ENCODE peak calls at places on chromosomes 1 and 21, in eight cellular contexts. G, N, H, M, C, V, S and F are unnamed samples.

GRCh38 chr1:151995774-151996173 is 2.1 kb upstream of the S100A10 start:
- DNase-seq in G (no peak), N (no peak), H (no peak), M (no peak), C (peak), V (peak), S (no peak), F (no peak)

GRCh38 chr1:114126696-114127095 is 27.0 kb downstream of the SYT6 start:
- DNase-seq in G (no peak), N (peak), H (no peak), M (no peak), C (no peak), V (no peak), S (no peak), F (no peak)

GRCh38 chr21:32256873-32257620 is 21.8 kb downstream of the MIS18A start:
- DNase-seq in G (peak), N (peak), H (peak), M (peak), C (peak), V (peak), S (peak), F (no peak)

GRCh38 chr21:45845063-45845789 is 136.3 kb upstream of the COL6A1 start:
- DNase-seq in G (peak), N (no peak), H (no peak), M (no peak), C (no peak), V (no peak), S (no peak), F (no peak)

GRCh38 chr1:226708967-226709396 is 30.1 kb downstream of the ITPKB start:
- DNase-seq in G (peak), N (no peak), H (no peak), M (no peak), C (no peak), V (no peak), S (no peak), F (no peak)

GRCh38 chr1:75992312-75992711 is 60.1 kb upstream of the ASB17 start:
- DNase-seq in G (no peak), N (no peak), H (no peak), M (no peak), C (no peak), V (no peak), S (no peak), F (no peak)

GRCh38 chr21:44442266-44443125 is 12.8 kb upstream of the LRRC3 start:
- DNase-seq in G (no peak), N (no peak), H (no peak), M (no peak), C (no peak), V (no peak), S (no peak), F (no peak)

GRCh38 chr1:99788896-99789295 is 22.5 kb upstream of the FRRS1 start:
- DNase-seq in G (no peak), N (no peak), H (no peak), M (no peak), C (no peak), V (no peak), S (no peak), F (no peak)

GRCh38 chr1:247077768-247078314 is 770 bp downstream of the ZNF670 start:
- DNase-seq in G (no peak), N (no peak), H (no peak), M (no peak), C (no peak), V (peak), S (no peak), F (peak)

GRCh38 chr21:43984905-43985689 is 27.0 kb upstream of the TRAPPC10 start:
- DNase-seq in G (no peak), N (no peak), H (no peak), M (peak), C (no peak), V (no peak), S (no peak), F (no peak)

GRCh38 chr1:183634429-183635065 is 1.0 kb downstream of the ARPC5 start:
- DNase-seq in G (no peak), N (no peak), H (no peak), M (no peak), C (no peak), V (no peak), S (no peak), F (no peak)

GRCh38 chr1:2530501-2531361 is 668 bp upstream of the HES5 start:
- DNase-seq in G (no peak), N (no peak), H (no peak), M (peak), C (no peak), V (no peak), S (no peak), F (no peak)

GRCh38 chr1:246317723-246318359 is 189.2 kb downstream of the SMYD3 start:
- DNase-seq in G (no peak), N (no peak), H (no peak), M (peak), C (no peak), V (peak), S (no peak), F (no peak)

GRCh38 chr1:155127105-155127671 is 488 bp upstream of the EFNA1 start:
- DNase-seq in G (peak), N (peak), H (peak), M (no peak), C (peak), V (peak), S (peak), F (peak)

GRCh38 chr1:24409535-24409934 is 4.0 kb downstream of the STPG1 start:
- DNase-seq in G (no peak), N (no peak), H (no peak), M (peak), C (peak), V (peak), S (no peak), F (no peak)

GRCh38 chr1:9823943-9824701 is at the start of gene CLSTN1:
- DNase-seq in G (peak), N (peak), H (peak), M (peak), C (peak), V (no peak), S (peak), F (peak)

GRCh38 chr1:59936358-59936821 is 9.8 kb upstream of the CYP2J2 start:
- DNase-seq in G (no peak), N (no peak), H (no peak), M (no peak), C (no peak), V (no peak), S (no peak), F (no peak)

GRCh38 chr1:6922096-6922931 is 137.1 kb downstream of the CAMTA1 start:
- DNase-seq in G (no peak), N (peak), H (peak), M (peak), C (no peak), V (peak), S (no peak), F (no peak)

GRCh38 chr1:30783244-30783915 is 25.8 kb upstream of the LAPTM5 start:
- DNase-seq in G (no peak), N (peak), H (no peak), M (no peak), C (no peak), V (no peak), S (no peak), F (no peak)

GRCh38 chr1:182185822-182186756 is 124.6 kb upstream of the ZNF648 start:
- DNase-seq in G (no peak), N (no peak), H (peak), M (peak), C (peak), V (peak), S (no peak), F (no peak)

GRCh38 chr1:25695066-25695990 is 78.7 kb downstream of the MAN1C1 start:
- DNase-seq in G (no peak), N (peak), H (peak), M (peak), C (peak), V (peak), S (peak), F (no peak)

GRCh38 chr1:183097438-183098051 is 74.3 kb downstream of the LAMC1 start:
- DNase-seq in G (no peak), N (no peak), H (peak), M (peak), C (no peak), V (peak), S (no peak), F (no peak)

GRCh38 chr1:150235436-150235851 is 468 bp downstream of the ANP32E start:
- DNase-seq in G (no peak), N (no peak), H (peak), M (no peak), C (no peak), V (no peak), S (peak), F (no peak)

GRCh38 chr1:33470495-33471012 is 1.9 kb upstream of the ZSCAN20 start:
- DNase-seq in G (peak), N (peak), H (peak), M (peak), C (peak), V (peak), S (peak), F (peak)

GRCh38 chr1:117240547-117240946 is 29.8 kb upstream of the VTCN1 start:
- DNase-seq in G (no peak), N (no peak), H (no peak), M (no peak), C (no peak), V (no peak), S (no peak), F (no peak)

GRCh38 chr1:176692988-176693696 is 230.2 kb downstream of the PAPPA2 start:
- DNase-seq in G (no peak), N (no peak), H (no peak), M (no peak), C (no peak), V (no peak), S (peak), F (no peak)

GRCh38 chr1:92211166-92211565 is 6.5 kb upstream of the C1orf146 start:
- DNase-seq in G (no peak), N (no peak), H (no peak), M (peak), C (no peak), V (peak), S (no peak), F (no peak)

GRCh38 chr21:31688603-31689368 is 29.3 kb downstream of the SOD1 start:
- DNase-seq in G (no peak), N (no peak), H (no peak), M (no peak), C (no peak), V (no peak), S (no peak), F (no peak)

GRCh38 chr1:172717722-172718455 is 59.0 kb downstream of the FASLG start:
- DNase-seq in G (no peak), N (no peak), H (peak), M (no peak), C (peak), V (no peak), S (no peak), F (no peak)

GRCh38 chr1:30764939-30765582 is 7.5 kb upstream of the LAPTM5 start:
- DNase-seq in G (no peak), N (no peak), H (no peak), M (no peak), C (no peak), V (no peak), S (no peak), F (peak)

GRCh38 chr1:88021529-88021928 is 662.5 kb upstream of the PKN2 start:
- DNase-seq in G (no peak), N (no peak), H (no peak), M (no peak), C (no peak), V (no peak), S (no peak), F (no peak)

GRCh38 chr1:116325922-116326321 is 47.1 kb upstream of the ATP1A1 start:
- DNase-seq in G (no peak), N (no peak), H (no peak), M (no peak), C (no peak), V (no peak), S (no peak), F (peak)

GRCh38 chr1:157377216-157377821 is 175.0 kb downstream of the FCRL5 start:
- DNase-seq in G (peak), N (no peak), H (peak), M (peak), C (peak), V (peak), S (peak), F (peak)

GRCh38 chr1:236063919-236064673 is 794 bp downstream of the NID1 start:
- DNase-seq in G (peak), N (peak), H (peak), M (peak), C (peak), V (no peak), S (peak), F (peak)

GRCh38 chr1:19028110-19028509 is 71.6 kb upstream of the IFFO2 start:
- DNase-seq in G (peak), N (no peak), H (no peak), M (no peak), C (no peak), V (no peak), S (no peak), F (no peak)

GRCh38 chr1:171081994-171082295 is 8.8 kb upstream of the FMO3 start:
- DNase-seq in G (no peak), N (no peak), H (no peak), M (no peak), C (no peak), V (no peak), S (no peak), F (no peak)

GRCh38 chr1:28811766-28812668 is at the start of gene OPRD1:
- DNase-seq in G (peak), N (no peak), H (no peak), M (no peak), C (no peak), V (no peak), S (peak), F (no peak)

DNA sequence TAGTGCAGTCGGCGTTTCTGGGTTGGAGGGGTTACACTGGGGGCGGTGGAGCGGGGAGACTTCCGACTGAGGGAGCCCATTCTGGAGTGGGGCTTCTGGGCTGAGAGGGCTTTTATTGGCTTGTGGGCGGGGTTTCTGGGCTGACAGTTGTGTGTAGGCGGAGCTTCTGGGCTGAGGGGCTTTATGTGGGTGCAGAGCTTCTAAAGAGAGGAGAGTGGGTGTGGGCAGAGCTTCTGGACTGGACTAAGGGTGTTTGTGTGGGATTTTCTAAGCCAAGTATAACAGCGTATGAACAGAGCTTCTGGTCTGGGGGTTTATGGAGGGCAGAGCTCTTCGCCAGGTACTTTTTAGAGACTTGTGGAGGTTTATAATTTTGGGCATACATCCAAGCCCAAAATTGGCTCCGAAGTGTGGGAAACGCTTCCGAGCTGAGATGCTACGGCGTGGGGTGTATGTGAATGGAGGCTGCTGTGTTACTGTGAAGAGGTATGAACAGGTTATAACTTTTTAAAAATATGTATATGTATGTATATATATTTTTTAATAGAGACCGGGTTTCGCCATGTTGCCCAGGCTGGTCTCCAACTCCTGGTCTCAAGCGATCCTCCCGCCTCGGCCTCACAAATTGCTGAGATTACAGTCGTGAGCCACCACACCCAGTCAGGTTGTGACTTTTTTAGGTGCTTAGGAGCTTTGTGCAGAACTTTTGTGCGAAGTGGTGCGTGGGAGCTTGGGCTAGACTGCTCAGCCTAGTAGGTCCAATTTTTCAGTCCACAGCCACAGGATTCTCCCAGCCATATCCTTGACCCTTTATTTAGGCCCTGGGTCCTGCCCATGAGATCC is 869 bp downstream of the TMEM39B start:
- DNase-seq in G (peak), N (no peak), H (no peak), M (no peak), C (no peak), V (no peak), S (no peak), F (no peak)
- TF ChIP-seq CTCF in G (no peak), N (no peak), H (peak), M (peak), C (no peak), V (no peak), S (peak), F (no peak)

GRCh38 chr1:197178998-197179397 is 32.5 kb upstream of the ASPM start:
- DNase-seq in G (no peak), N (no peak), H (no peak), M (peak), C (peak), V (no peak), S (no peak), F (no peak)
- TF ChIP-seq CTCF in G (no peak), N (no peak), H (no peak), M (peak), C (peak), V (no peak), S (peak), F (no peak)

DNA sequence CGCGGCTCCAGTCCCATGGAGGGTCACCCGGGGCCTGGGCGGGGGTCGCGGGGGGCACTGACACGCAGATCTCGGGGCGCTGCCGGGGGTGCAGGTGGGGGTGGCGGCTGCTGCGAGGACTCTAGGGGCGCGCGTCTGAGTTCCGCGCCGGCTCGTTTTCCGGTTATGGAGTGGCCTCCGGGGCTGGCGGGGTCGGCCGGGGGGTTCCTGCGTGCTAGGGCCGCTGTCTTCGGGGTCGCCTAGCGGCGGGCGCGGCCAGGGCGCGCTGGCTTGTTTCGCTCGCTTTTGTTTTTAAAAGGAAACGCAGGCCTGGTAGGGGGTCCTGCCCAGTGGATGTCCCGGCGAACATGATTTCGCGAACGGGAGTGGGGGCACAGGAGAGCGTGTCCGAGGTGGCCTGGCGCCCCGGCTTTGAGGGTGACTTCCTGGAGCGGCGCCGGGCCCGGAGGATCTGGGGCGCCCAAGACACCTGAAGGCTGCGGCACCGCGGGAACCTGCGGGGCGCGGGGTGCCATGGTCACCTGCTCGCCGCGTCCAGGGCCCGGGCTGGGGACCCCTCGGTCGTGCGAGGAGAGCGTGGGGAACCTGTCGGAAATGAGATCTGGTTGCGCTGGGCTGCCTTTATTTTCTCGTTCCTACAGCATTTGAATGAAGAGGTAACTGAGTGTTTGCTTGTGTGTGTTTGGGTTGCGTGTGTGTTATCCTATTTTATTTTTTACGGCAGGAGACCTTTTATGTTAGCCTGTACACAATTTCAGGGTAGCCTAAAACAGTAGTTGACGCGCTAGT is 618 bp downstream of the ETS2 start:
- DNase-seq in G (peak), N (no peak), H (no peak), M (no peak), C (no peak), V (no peak), S (peak), F (peak)
- TF ChIP-seq CTCF in G (peak), N (peak), H (no peak), M (peak), C (no peak), V (peak), S (peak), F (peak)

GRCh38 chr1:228238461-228238860 is 30.6 kb downstream of the OBSCN start:
- DNase-seq in G (no peak), N (no peak), H (no peak), M (no peak), C (no peak), V (no peak), S (no peak), F (no peak)

GRCh38 chr1:228233136-228233535 is 25.3 kb downstream of the OBSCN start:
- DNase-seq in G (no peak), N (no peak), H (no peak), M (no peak), C (no peak), V (no peak), S (no peak), F (no peak)

GRCh38 chr1:228238007-228238406 is 30.2 kb downstream of the OBSCN start:
- DNase-seq in G (no peak), N (no peak), H (no peak), M (no peak), C (no peak), V (no peak), S (no peak), F (no peak)

GRCh38 chr1:228240411-228241240 is 32.8 kb downstream of the OBSCN start:
- DNase-seq in G (no peak), N (no peak), H (no peak), M (no peak), C (no peak), V (no peak), S (no peak), F (no peak)

GRCh38 chr1:228236744-228237143 is 28.9 kb downstream of the OBSCN start:
- DNase-seq in G (no peak), N (no peak), H (peak), M (peak), C (peak), V (peak), S (peak), F (peak)
- TF ChIP-seq CTCF in G (peak), N (peak), H (peak), M (peak), C (no peak), V (peak), S (peak), F (peak)

GRCh38 chr1:111221633-111222286 is 5.8 kb upstream of the CHI3L2 start:
- DNase-seq in G (no peak), N (no peak), H (no peak), M (no peak), C (no peak), V (no peak), S (no peak), F (peak)
- TF ChIP-seq CTCF in G (no peak), N (no peak), H (no peak), M (no peak), C (no peak), V (no peak), S (no peak), F (no peak)

GRCh38 chr1:40153073-40153770 is 8.0 kb upstream of the RLF start:
- DNase-seq in G (no peak), N (no peak), H (peak), M (peak), C (peak), V (peak), S (peak), F (peak)
- TF ChIP-seq CTCF in G (peak), N (peak), H (peak), M (peak), C (peak), V (peak), S (peak), F (peak)